ENCODE peak calls at places on chromosome 4, in eight cellular contexts. B is AG08396; F is stimulated activated CD8-positive, alpha-beta memory T cell treated with anti-CD3 and anti-CD28 coated beads, Interleukin-7, amount 100 ng/mL, for 24 hours; S is adipocyte; A is effector CD4-positive, alpha-beta T cell; M is neural crest cell; Z is tibial nerve; L is HS-27A. K is an unnamed sample.

GRCh38 chr4:162164881-162165528 is 1.2 kb upstream of the FSTL5 start:
- DNase-seq in B (no peak), F (no peak), S (peak), A (no peak), M (no peak), Z (no peak), L (no peak), K (no peak)

GRCh38 chr4:162015090-162015489 is 148.7 kb downstream of the FSTL5 start:
- DNase-seq in B (no peak), F (no peak), S (peak), A (no peak), M (no peak), Z (no peak), L (no peak), K (no peak)

GRCh38 chr4:113094802-113095201 is 45.3 kb downstream of the ANK2 start:
- DNase-seq in B (peak), F (no peak), S (peak), A (no peak), M (no peak), Z (no peak), L (no peak), K (peak)

GRCh38 chr4:30945586-30945985 is 225.4 kb downstream of the PCDH7 start:
- DNase-seq in B (no peak), F (no peak), S (peak), A (no peak), M (no peak), Z (no peak), L (no peak), K (no peak)

GRCh38 chr4:10045481-10045880 is 24.2 kb upstream of the SLC2A9 start:
- DNase-seq in B (no peak), F (no peak), S (no peak), A (no peak), M (no peak), Z (no peak), L (no peak), K (no peak)

GRCh38 chr4:158090323-158090722 is 82.5 kb downstream of the GASK1B start:
- DNase-seq in B (no peak), F (no peak), S (peak), A (no peak), M (no peak), Z (no peak), L (no peak), K (no peak)

GRCh38 chr4:186845137-186845842 is 121.6 kb upstream of the FAT1 start:
- DNase-seq in B (peak), F (no peak), S (peak), A (no peak), M (no peak), Z (peak), L (no peak), K (peak)

GRCh38 chr4:112889619-112890294 is 159.7 kb upstream of the ANK2 start:
- DNase-seq in B (no peak), F (no peak), S (peak), A (no peak), M (no peak), Z (peak), L (no peak), K (no peak)

GRCh38 chr4:166143227-166143626 is 270.2 kb downstream of the TLL1 start:
- DNase-seq in B (no peak), F (no peak), S (no peak), A (no peak), M (no peak), Z (no peak), L (peak), K (no peak)

GRCh38 chr4:154490261-154490588 is 1.4 kb downstream of the DCHS2 start:
- DNase-seq in B (no peak), F (no peak), S (no peak), A (no peak), M (no peak), Z (no peak), L (no peak), K (no peak)

GRCh38 chr4:57254727-57255126 is 144.5 kb upstream of the IGFBP7 start:
- DNase-seq in B (no peak), F (no peak), S (no peak), A (no peak), M (no peak), Z (no peak), L (no peak), K (no peak)

GRCh38 chr4:120395746-120396145 is 329.1 kb upstream of the MAD2L1 start:
- DNase-seq in B (no peak), F (no peak), S (no peak), A (no peak), M (no peak), Z (no peak), L (no peak), K (no peak)

GRCh38 chr4:104489731-104490095 is 5.0 kb downstream of the CXXC4 start:
- DNase-seq in B (no peak), F (no peak), S (no peak), A (no peak), M (no peak), Z (no peak), L (no peak), K (no peak)

GRCh38 chr4:56271121-56271520 is 116.2 kb downstream of the AASDH start:
- DNase-seq in B (no peak), F (no peak), S (no peak), A (no peak), M (no peak), Z (no peak), L (no peak), K (no peak)